ENCODE peak calls at places on chromosome 9, in four cellular contexts. W, I, R and L are unnamed samples.

GRCh38 chr9:97059661-97060060 is 20.7 kb upstream of the CTSV start:
- DNase-seq in W (no peak), I (no peak), R (no peak), L (no peak)

GRCh38 chr9:137570566-137570965 is 8.2 kb downstream of the DPH7 start:
- DNase-seq in W (no peak), I (no peak), R (no peak), L (no peak)

GRCh38 chr9:70324963-70325362 is 66.2 kb downstream of the SMC5 start:
- DNase-seq in W (no peak), I (no peak), R (no peak), L (no peak)

GRCh38 chr9:75455444-75455921 is 367.2 kb downstream of the OSTF1 start:
- DNase-seq in W (no peak), I (no peak), R (no peak), L (no peak)

GRCh38 chr9:20189871-20190270 is 401.0 kb upstream of the SLC24A2 start:
- DNase-seq in W (peak), I (no peak), R (no peak), L (no peak)

GRCh38 chr9:34642679-34643078 is 3.8 kb upstream of the GALT start:
- DNase-seq in W (no peak), I (no peak), R (no peak), L (no peak)

GRCh38 chr9:28774433-28775029 is 1201.2 kb upstream of the C9orf72 start:
- DNase-seq in W (peak), I (no peak), R (no peak), L (peak)

GRCh38 chr9:129063061-129063460 is 17.9 kb upstream of the DOLPP1 start:
- DNase-seq in W (no peak), I (no peak), R (no peak), L (no peak)

GRCh38 chr9:37283730-37284235 is 138.7 kb upstream of the GRHPR start:
- DNase-seq in W (no peak), I (no peak), R (no peak), L (peak)

GRCh38 chr9:87193925-87194380 is 246.6 kb upstream of the GAS1 start:
- DNase-seq in W (no peak), I (no peak), R (no peak), L (no peak)